ENCODE peak calls at places on chromosomes 16 and 17, in nine cellular contexts. G, K, N, M, V, B, S, F and Z are unnamed samples.

GRCh38 chr17:3817851-3818605 is 17.0 kb upstream of the ITGAE start:
- DNase-seq in K (no peak), N (no peak), F (no peak), G (no peak), V (no peak), B (no peak), M (peak; percentile 6), S (no peak), Z (no peak)

GRCh38 chr17:75390982-75391381 is 14.5 kb downstream of the GRB2 start:
- DNase-seq in K (no peak), B (no peak), F (no peak), S (no peak), V (no peak), M (peak; percentile 25), N (no peak), G (no peak), Z (no peak)

GRCh38 chr16:68707341-68708152 is 29.5 kb upstream of the CDH1 start:
- DNase-seq in S (peak; percentile 83), F (no peak), B (no peak), M (peak; percentile 20), N (no peak), G (no peak), K (no peak), V (peak; percentile 9), Z (peak; percentile 86)

GRCh38 chr17:68320311-68320865 is 29.1 kb downstream of the ARSG start:
- DNase-seq in N (no peak), K (no peak), V (no peak), B (no peak), M (no peak), S (no peak), F (no peak), G (no peak), Z (no peak)

GRCh38 chr16:8510160-8510559 is 80.2 kb downstream of the TMEM114 start:
- DNase-seq in G (no peak), F (no peak), K (no peak), N (no peak), B (no peak), M (no peak), S (no peak), V (no peak), Z (no peak)

GRCh38 chr16:49548571-49548970 is 175.0 kb downstream of the C16orf78 start:
- DNase-seq in V (no peak), G (no peak), F (no peak), B (no peak), K (no peak), M (no peak), N (no peak), S (no peak), Z (no peak)

GRCh38 chr16:69818811-69819587 is 56.9 kb downstream of the WWP2 start:
- DNase-seq in F (no peak), K (no peak), V (no peak), B (no peak), M (no peak), G (no peak), S (no peak), N (no peak), Z (no peak)

GRCh38 chr17:28958820-28959455 is 7.6 kb upstream of the PHF12 start:
- DNase-seq in K (no peak), B (no peak), M (no peak), G (no peak), V (no peak), S (no peak), F (no peak), N (no peak), Z (no peak)